ENCODE peak calls at places on chromosomes 1 and 21, in eight cellular contexts. R is fibroblast of lung, O is PC-9, W is HCT116, Y is hepatocyte, J is mammary epithelial cell, Z is PC-3, S is GM23338. P is an unnamed sample.

GRCh38 chr1:211932581-211933010 is 102.0 kb upstream of the LPGAT1 start:
- DNase-seq in R (no peak), O (no peak), W (no peak), Y (no peak), J (no peak), Z (no peak), S (no peak), P (no peak)

GRCh38 chr1:151980287-151981177 is 13.1 kb downstream of the S100A10 start:
- DNase-seq in R (peak; percentile 92), O (peak; percentile 47), W (no peak), Y (peak; percentile 49), J (peak; percentile 67), Z (peak; percentile 89), S (no peak), P (no peak)

GRCh38 chr1:54052934-54053744 is at the start of the genes TCEANC2 and TMEM59:
- DNase-seq in R (peak; percentile 99), O (peak; percentile 97), W (peak; percentile 97), Y (peak; percentile 98), J (peak; percentile 100), Z (peak; percentile 98), S (peak; percentile 99), P (peak; percentile 99)

GRCh38 chr1:148362930-148363810 is 119.9 kb downstream of the PPIAL4G start:
- DNase-seq in R (no peak), O (no peak), W (no peak), Y (no peak), J (peak; percentile 67), Z (peak; percentile 72), S (no peak), P (no peak)

GRCh38 chr1:65470766-65471165 is 50.3 kb downstream of the LEPR start:
- DNase-seq in R (peak; percentile 31), O (no peak), W (no peak), Y (no peak), J (no peak), Z (no peak), S (no peak), P (no peak)

GRCh38 chr1:158952416-158952815 is 21.1 kb downstream of the PYHIN1 start:
- DNase-seq in R (no peak), O (no peak), W (no peak), Y (no peak), J (no peak), Z (no peak), S (no peak), P (no peak)

GRCh38 chr1:55831759-55832158 is 616.6 kb upstream of the USP24 start:
- DNase-seq in R (no peak), O (no peak), W (no peak), Y (no peak), J (no peak), Z (no peak), S (no peak), P (no peak)

GRCh38 chr21:38377165-38378093 is 120.6 kb downstream of the KCNJ15 start:
- DNase-seq in R (no peak), O (no peak), W (no peak), Y (no peak), J (no peak), Z (peak; percentile 21), S (no peak), P (no peak)

DNA sequence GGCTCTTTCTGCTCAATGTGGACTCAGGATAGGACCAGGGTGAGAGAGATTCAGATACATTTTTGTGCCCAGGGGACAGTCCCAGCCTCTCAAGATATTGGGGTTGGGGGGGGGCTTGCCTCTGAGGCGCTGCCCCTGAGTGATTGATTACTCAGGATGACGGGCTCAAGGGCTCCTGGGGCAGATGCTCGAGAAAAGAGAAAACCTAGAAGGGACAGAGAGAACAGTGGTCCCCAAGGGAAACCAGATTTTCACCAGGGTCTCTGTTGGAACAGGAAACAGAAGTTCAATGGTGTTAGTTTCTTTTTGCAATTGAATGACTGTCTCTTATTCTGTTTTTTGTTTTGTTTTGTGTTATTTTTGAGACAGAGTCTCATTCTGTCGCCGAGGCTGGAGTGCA is 19.3 kb downstream of the PADI2 start:
- DNase-seq in R (no peak), O (no peak), W (no peak), Y (no peak), J (no peak), Z (no peak), S (no peak), P (no peak)
- H3K4me3 ChIP-seq in R (no peak overlapping the region), O (no peak overlapping the region), W (no peak overlapping the region), Y (no peak overlapping the region), J (no peak overlapping the region), Z (no peak overlapping the region), S (no peak overlapping the region), P (no peak overlapping the region)

GRCh38 chr21:35678393-35678792 is 381.9 kb downstream of the SETD4 start:
- DNase-seq in R (no peak), O (no peak), W (no peak), Y (no peak), J (no peak), Z (no peak), S (no peak), P (no peak)

GRCh38 chr21:35674895-35675470 is 385.3 kb downstream of the SETD4 start:
- DNase-seq in R (no peak), O (no peak), W (no peak), Y (no peak), J (no peak), Z (peak; percentile 46), S (peak; percentile 21), P (peak; percentile 55)

GRCh38 chr21:35677298-35677841 is 383.0 kb downstream of the SETD4 start:
- DNase-seq in R (no peak), O (peak; percentile 36), W (no peak), Y (peak; percentile 18), J (peak; percentile 7), Z (peak; percentile 40), S (no peak), P (peak; percentile 38)

GRCh38 chr21:35672313-35672712 is 388.0 kb downstream of the SETD4 start:
- DNase-seq in R (no peak), O (no peak), W (no peak), Y (no peak), J (no peak), Z (no peak), S (no peak), P (no peak)

GRCh38 chr21:35674272-35674671 is 386.1 kb downstream of the SETD4 start:
- DNase-seq in R (no peak), O (no peak), W (no peak), Y (no peak), J (no peak), Z (no peak), S (no peak), P (no peak)
- H2AFZ ChIP-seq in R (no peak overlapping the region), O (no peak overlapping the region), W (no peak overlapping the region), Y (no peak overlapping the region), J (no peak overlapping the region), Z (no peak overlapping the region), S (no peak overlapping the region), P (no peak overlapping the region)

DNA sequence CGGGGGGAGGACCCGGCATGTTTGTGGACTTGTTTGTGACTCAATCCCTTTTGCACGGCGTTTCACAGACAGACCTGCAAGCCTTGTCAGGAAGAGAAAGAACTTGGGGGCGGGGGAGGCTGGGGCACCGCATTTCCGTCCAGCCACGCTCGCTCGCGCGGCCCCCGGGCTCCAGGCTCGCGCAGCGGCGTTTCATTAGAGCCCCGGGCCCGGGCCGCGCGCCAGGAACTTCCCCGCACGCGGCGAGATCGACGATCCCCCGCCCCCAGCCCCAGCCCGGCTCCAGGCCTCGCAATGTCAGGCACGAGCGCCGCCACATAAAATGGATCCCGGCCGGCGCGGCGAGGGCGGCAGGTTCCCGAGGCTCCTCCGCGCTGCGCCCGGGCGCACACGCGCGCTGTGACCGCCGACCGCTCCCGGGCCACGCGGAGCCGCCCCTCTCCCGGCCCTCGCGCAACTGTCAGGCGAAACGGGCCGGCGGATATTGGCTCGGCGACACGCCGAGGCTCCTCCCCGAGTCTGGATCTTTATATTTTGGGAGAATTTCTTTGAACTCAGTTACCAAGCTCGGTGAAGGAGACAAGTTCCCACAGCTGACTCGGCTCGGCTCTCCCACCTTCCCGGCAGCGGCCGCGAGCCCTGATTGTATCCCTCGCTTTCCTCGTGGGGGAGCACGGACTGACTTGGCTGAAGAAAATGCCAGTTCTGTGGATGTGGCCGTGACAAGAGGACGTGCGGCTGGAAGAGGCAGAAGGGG is at the start of gene KIF26B:
- DNase-seq in R (peak; percentile 48), O (no peak), W (no peak), Y (peak; percentile 79), J (peak; percentile 67), Z (peak; percentile 56), S (peak; percentile 48), P (peak; percentile 56)
- TF ChIP-seq EZH2 in R (no peak), O (peak; percentile 34), W (no peak), Y (no peak), J (no peak), Z (peak; percentile 6), S (no peak), P (peak; percentile 84)

GRCh38 chr21:32392299-32392879 is 423 bp downstream of the URB1 start:
- DNase-seq in R (no peak), O (no peak), W (no peak), Y (peak; percentile 19), J (peak; percentile 24), Z (peak; percentile 18), S (no peak), P (no peak)

GRCh38 chr21:32392880-32393676 is at the start of gene URB1:
- DNase-seq in R (peak; percentile 81), O (peak; percentile 69), W (peak; percentile 49), Y (peak; percentile 90), J (peak; percentile 80), Z (peak; percentile 88), S (peak; percentile 92), P (peak; percentile 94)

GRCh38 chr21:32391755-32392154 is 1.1 kb downstream of the URB1 start:
- DNase-seq in R (no peak), O (no peak), W (no peak), Y (no peak), J (no peak), Z (no peak), S (no peak), P (no peak)

GRCh38 chr21:32389337-32390015 is 3.3 kb downstream of the URB1 start:
- DNase-seq in R (no peak), O (no peak), W (no peak), Y (no peak), J (no peak), Z (no peak), S (no peak), P (no peak)

DNA sequence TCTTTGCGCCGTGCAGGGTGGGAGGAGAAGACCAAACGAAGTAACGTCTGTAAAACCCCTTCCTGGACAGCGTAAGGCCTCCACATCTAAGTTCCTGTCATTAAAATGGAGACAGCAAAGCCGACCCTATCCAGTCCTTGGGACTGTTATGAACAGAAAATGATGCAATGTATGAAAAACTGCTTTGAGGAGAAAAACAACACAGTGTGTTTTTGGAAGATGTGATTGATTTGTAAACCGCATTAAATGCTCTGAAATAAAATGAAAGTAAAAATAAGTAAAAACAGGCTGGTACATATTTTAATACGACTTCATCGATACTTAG is 827 bp upstream of the URB1 start:
- DNase-seq in R (no peak), O (no peak), W (no peak), Y (no peak), J (no peak), Z (no peak), S (no peak), P (no peak)
- H3K4me3 ChIP-seq in R (peak overlapping the region; percentile 72), O (peak overlapping the region; percentile 91), W (peak overlapping the region; percentile 97), Y (no peak overlapping the region), J (peak overlapping the region; percentile 97), Z (peak overlapping the region; percentile 78), S (peak overlapping the region; percentile 98), P (peak overlapping the region; percentile 82)

DNA sequence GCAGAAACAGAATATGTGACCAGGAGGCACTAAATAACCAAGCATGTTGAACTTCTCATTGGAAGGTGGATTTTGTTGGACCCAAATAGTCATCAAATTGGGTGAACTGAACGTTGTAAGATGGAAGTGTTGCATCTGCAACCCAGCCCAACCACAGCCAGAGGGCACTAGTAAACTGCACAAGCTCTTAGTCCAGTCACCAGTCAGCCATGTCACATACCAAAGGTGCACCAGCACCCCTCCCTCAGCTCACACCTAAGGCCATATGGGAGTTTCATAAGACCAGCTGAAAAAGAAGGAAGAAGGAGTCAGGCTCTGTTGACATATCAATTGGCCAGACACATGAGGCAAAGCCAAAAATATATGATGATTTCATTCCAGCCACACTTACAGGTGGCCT is 481.7 kb upstream of the NR5A2 start:
- DNase-seq in R (no peak), O (peak; percentile 79), W (peak; percentile 26), Y (peak; percentile 25), J (peak; percentile 30), Z (peak; percentile 40), S (peak; percentile 41), P (no peak)
- H2AFZ ChIP-seq in R (no peak overlapping the region), O (no peak overlapping the region), W (no peak overlapping the region), Y (no peak overlapping the region), J (no peak overlapping the region), Z (no peak overlapping the region), S (no peak overlapping the region), P (no peak overlapping the region)